ENCODE peak calls at places on chromosomes 12 and 14, in six cellular contexts. N is RWPE1, J is psoas muscle, L is astrocyte of the cerebellum, K is endothelial cell, T is cardiac muscle cell. V is an unnamed sample.

GRCh38 chr14:24921903-24922302 is 128.0 kb downstream of the STXBP6 start:
- DNase-seq in K (no peak), T (no peak), N (no peak), L (no peak), J (no peak), V (no peak)

GRCh38 chr12:121033625-121034349 is 5.3 kb downstream of the OASL start:
- DNase-seq in N (peak), L (no peak), K (no peak), T (no peak), J (no peak), V (peak)

GRCh38 chr12:106135781-106136180 is 3.0 kb downstream of the NUAK1 start:
- DNase-seq in T (no peak), N (no peak), K (no peak), J (no peak), L (no peak), V (no peak)

GRCh38 chr12:67966560-67966959 is 22.7 kb upstream of the IFNG-AS1 start:
- DNase-seq in L (no peak), J (no peak), K (no peak), N (no peak), T (no peak), V (no peak)

GRCh38 chr12:129028824-129029223 is 175.5 kb downstream of the GLT1D1 start:
- DNase-seq in L (no peak), J (no peak), N (no peak), K (no peak), T (no peak), V (no peak)

GRCh38 chr14:34012978-34013713 is 62.3 kb upstream of the EGLN3 start:
- DNase-seq in J (no peak), K (no peak), L (no peak), N (no peak), T (no peak), V (peak)

GRCh38 chr14:100623961-100624360 is 36.7 kb upstream of the BEGAIN start:
- DNase-seq in T (no peak), J (no peak), L (no peak), K (no peak), N (no peak), V (no peak)

GRCh38 chr12:115313929-115314328 is 630.0 kb upstream of the TBX3 start:
- DNase-seq in L (peak), K (no peak), N (peak), T (no peak), J (no peak), V (no peak)

GRCh38 chr14:105141026-105141425 is 27.6 kb downstream of the JAG2 start:
- DNase-seq in N (no peak), L (no peak), T (no peak), J (no peak), K (no peak), V (no peak)

GRCh38 chr12:125744201-125744600 is 679.0 kb downstream of the AACS start:
- DNase-seq in J (no peak), T (no peak), K (no peak), L (no peak), N (no peak), V (no peak)

GRCh38 chr14:24311837-24312615 is 724 bp downstream of the LTB4R start:
- DNase-seq in T (no peak), N (no peak), L (no peak), K (no peak), J (no peak), V (no peak)

GRCh38 chr14:82504894-82505293 is 971.2 kb upstream of the SEL1L start:
- DNase-seq in N (no peak), T (no peak), L (no peak), J (no peak), K (no peak), V (no peak)

GRCh38 chr14:33515899-33516298 is 435.0 kb downstream of the EGLN3 start:
- DNase-seq in K (no peak), N (no peak), T (no peak), L (no peak), J (no peak), V (no peak)

GRCh38 chr12:32502693-32503510 is 103.5 kb downstream of the FGD4 start:
- DNase-seq in J (no peak), T (no peak), K (no peak), N (no peak), L (no peak), V (no peak)

GRCh38 chr12:132508248-132508740 is 18.3 kb downstream of the FBRSL1 start:
- DNase-seq in J (no peak), N (no peak), T (no peak), K (no peak), L (no peak), V (no peak)

GRCh38 chr14:91374287-91374880 is 43.2 kb downstream of the CCDC88C start:
- DNase-seq in N (no peak), T (no peak), K (no peak), J (no peak), L (no peak), V (no peak)

GRCh38 chr14:91373591-91374245 is 43.9 kb downstream of the CCDC88C start:
- DNase-seq in N (no peak), K (no peak), J (no peak), T (no peak), L (no peak), V (peak)

GRCh38 chr14:91371011-91371989 is 46.3 kb downstream of the CCDC88C start:
- DNase-seq in L (no peak), T (no peak), N (no peak), K (no peak), J (peak), V (no peak)

GRCh38 chr14:91371990-91372375 is 45.6 kb downstream of the CCDC88C start:
- DNase-seq in K (no peak), L (no peak), J (peak), N (no peak), T (no peak), V (no peak)

GRCh38 chr14:91372680-91373495 is 44.7 kb downstream of the CCDC88C start:
- DNase-seq in L (no peak), J (peak), N (no peak), K (no peak), T (no peak), V (peak)
- TF ChIP-seq CTCF in L (no peak), J (no peak), N (no peak), K (no peak), T (no peak), V (no peak)

DNA sequence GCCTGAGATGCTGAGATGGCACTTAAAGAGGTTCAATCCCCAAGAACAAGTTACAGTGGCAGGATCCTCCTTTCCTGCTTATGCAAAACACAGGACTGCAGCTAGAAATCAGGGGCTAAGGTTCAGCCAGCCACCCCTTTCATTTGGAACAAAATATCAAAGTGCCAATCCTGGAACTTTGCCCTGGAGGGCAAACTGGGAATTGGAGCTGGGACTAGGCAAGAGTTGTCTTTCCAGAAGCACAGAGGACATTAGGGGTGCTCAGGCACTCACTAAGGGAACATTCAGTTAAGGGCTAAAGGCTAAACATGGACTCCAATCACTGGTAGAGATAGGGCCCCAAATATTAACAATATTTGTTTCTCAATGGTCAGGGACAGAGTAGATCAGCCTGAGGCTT is 237.2 kb downstream of the EMP1 start:
- DNase-seq in N (no peak), L (no peak), J (no peak), T (no peak), K (no peak), V (no peak)
- TF ChIP-seq CTCF in N (no peak), L (no peak), J (no peak), T (no peak), K (no peak), V (no peak)

GRCh38 chr14:77279719-77280118 is 8.7 kb upstream of the NGB start:
- DNase-seq in J (no peak), K (no peak), T (no peak), N (no peak), L (no peak), V (no peak)

GRCh38 chr14:77275855-77276153 is 4.8 kb upstream of the NGB start:
- DNase-seq in N (no peak), T (no peak), J (no peak), K (no peak), L (no peak), V (no peak)

GRCh38 chr14:77276295-77276935 is 5.4 kb upstream of the NGB start:
- DNase-seq in J (no peak), K (no peak), N (no peak), L (no peak), T (no peak), V (no peak)

GRCh38 chr14:77276959-77277358 is 6.0 kb upstream of the NGB start:
- DNase-seq in T (no peak), K (no peak), N (no peak), L (no peak), J (no peak), V (no peak)

DNA sequence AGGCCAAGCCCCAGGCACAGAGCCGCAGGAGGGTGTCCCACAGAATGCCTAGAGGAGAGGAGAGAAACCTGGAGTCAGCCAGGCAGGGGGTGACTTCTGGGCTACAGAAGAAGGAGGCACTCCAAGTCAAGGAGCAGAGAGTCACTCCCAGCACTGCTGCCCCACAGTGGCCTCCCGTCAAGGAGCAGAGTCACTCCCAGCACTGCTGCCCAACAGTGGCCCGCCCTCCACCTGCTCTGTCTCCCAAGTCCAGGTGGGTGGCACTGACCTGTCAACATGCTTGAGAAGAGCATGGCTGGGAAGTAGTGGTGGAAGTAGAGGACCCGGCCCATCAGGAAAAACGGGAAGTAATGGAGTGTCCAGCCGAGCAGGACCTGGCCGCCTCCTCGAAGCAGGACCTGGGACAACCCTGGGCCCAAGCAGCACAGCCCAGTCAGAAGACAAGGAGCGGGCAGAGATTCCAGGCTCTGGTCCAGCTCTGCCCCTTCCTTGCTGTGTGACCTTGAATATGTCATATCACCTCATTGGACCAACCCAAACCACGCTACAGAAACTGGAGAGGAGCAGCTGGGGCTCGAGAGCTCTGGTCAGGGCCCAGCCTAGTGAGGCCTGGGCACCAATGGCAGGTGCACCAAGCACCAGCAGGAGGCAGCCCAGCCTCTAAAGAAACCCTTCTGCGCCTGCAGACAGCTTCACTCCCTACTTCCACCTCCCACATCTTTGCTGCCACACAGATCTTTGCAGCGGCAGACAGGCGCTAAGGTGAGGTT is 7.6 kb upstream of the NGB start:
- DNase-seq in J (no peak), K (no peak), N (no peak), L (no peak), T (no peak), V (no peak)
- TF ChIP-seq CTCF in J (no peak), K (no peak), N (no peak), L (no peak), T (no peak), V (no peak)

GRCh38 chr14:85531594-85532391 is 1.8 kb downstream of the FLRT2 start:
- DNase-seq in L (no peak), J (peak), N (peak), T (peak), K (peak), V (peak)
- TF ChIP-seq CTCF in L (peak), J (peak), N (peak), T (peak), K (peak), V (no peak)